ENCODE peak calls at places on chromosomes 16 and 17, in nine cellular contexts. One of them, this sample, is unnamed.

GRCh38 chr16:31052131-31052530 is 18.8 kb downstream of the STX4 start:
- DNase-seq in neural progenitor cell: no peak
- DNase-seq in tibial nerve: no peak
- DNase-seq in heart left ventricle: no peak
- DNase-seq in tibial artery: peak; percentile 66
- DNase-seq in CD8-positive, alpha-beta memory T cell: no peak
- DNase-seq in uterus: no peak
- DNase-seq in upper lobe of right lung: no peak
- DNase-seq in cardiac muscle cell: peak; percentile 81
- DNase-seq in this sample: no peak

GRCh38 chr16:63921737-63922136 is 1200.1 kb downstream of the CDH11 start:
- DNase-seq in neural progenitor cell: no peak
- DNase-seq in uterus: no peak
- DNase-seq in tibial artery: no peak
- DNase-seq in tibial nerve: no peak
- DNase-seq in cardiac muscle cell: no peak
- DNase-seq in heart left ventricle: no peak
- DNase-seq in upper lobe of right lung: no peak
- DNase-seq in CD8-positive, alpha-beta memory T cell: no peak
- DNase-seq in this sample: no peak

GRCh38 chr16:79213214-79213613 is 387.3 kb downstream of the MAF start:
- DNase-seq in neural progenitor cell: no peak
- DNase-seq in CD8-positive, alpha-beta memory T cell: no peak
- DNase-seq in upper lobe of right lung: no peak
- DNase-seq in tibial nerve: no peak
- DNase-seq in uterus: no peak
- DNase-seq in tibial artery: no peak
- DNase-seq in heart left ventricle: no peak
- DNase-seq in cardiac muscle cell: no peak
- DNase-seq in this sample: no peak

GRCh38 chr17:38334480-38335364 is 9.0 kb downstream of the GPR179 start:
- DNase-seq in uterus: no peak
- DNase-seq in heart left ventricle: no peak
- DNase-seq in tibial artery: no peak
- DNase-seq in neural progenitor cell: no peak
- DNase-seq in upper lobe of right lung: no peak
- DNase-seq in cardiac muscle cell: no peak
- DNase-seq in CD8-positive, alpha-beta memory T cell: no peak
- DNase-seq in tibial nerve: no peak
- DNase-seq in this sample: no peak

GRCh38 chr17:76032073-76032779 is 5.1 kb upstream of the EVPL start:
- DNase-seq in CD8-positive, alpha-beta memory T cell: no peak
- DNase-seq in heart left ventricle: no peak
- DNase-seq in neural progenitor cell: no peak
- DNase-seq in tibial artery: no peak
- DNase-seq in cardiac muscle cell: no peak
- DNase-seq in upper lobe of right lung: no peak
- DNase-seq in uterus: no peak
- DNase-seq in tibial nerve: no peak
- DNase-seq in this sample: no peak

GRCh38 chr17:73311428-73311780 is 397 bp downstream of the CDC42EP4 start:
- DNase-seq in tibial artery: no peak
- DNase-seq in neural progenitor cell: no peak
- DNase-seq in CD8-positive, alpha-beta memory T cell: no peak
- DNase-seq in tibial nerve: no peak
- DNase-seq in heart left ventricle: peak; percentile 58
- DNase-seq in uterus: no peak
- DNase-seq in upper lobe of right lung: peak; percentile 82
- DNase-seq in cardiac muscle cell: no peak
- DNase-seq in this sample: peak; percentile 83

GRCh38 chr17:33049781-33050414 is 58.3 kb downstream of the SPACA3 start:
- DNase-seq in neural progenitor cell: peak; percentile 72
- DNase-seq in upper lobe of right lung: no peak
- DNase-seq in tibial artery: peak; percentile 47
- DNase-seq in heart left ventricle: peak; percentile 42
- DNase-seq in tibial nerve: no peak
- DNase-seq in CD8-positive, alpha-beta memory T cell: no peak
- DNase-seq in uterus: peak; percentile 30
- DNase-seq in cardiac muscle cell: peak; percentile 67
- DNase-seq in this sample: peak; percentile 50

GRCh38 chr16:52069866-52070265 is 477.1 kb downstream of the TOX3 start:
- DNase-seq in cardiac muscle cell: peak; percentile 27
- DNase-seq in tibial artery: no peak
- DNase-seq in uterus: no peak
- DNase-seq in neural progenitor cell: peak; percentile 59
- DNase-seq in CD8-positive, alpha-beta memory T cell: no peak
- DNase-seq in upper lobe of right lung: no peak
- DNase-seq in tibial nerve: no peak
- DNase-seq in heart left ventricle: no peak
- DNase-seq in this sample: no peak

GRCh38 chr17:31289790-31290189 is 7.2 kb downstream of the OMG start:
- DNase-seq in upper lobe of right lung: no peak
- DNase-seq in CD8-positive, alpha-beta memory T cell: no peak
- DNase-seq in uterus: no peak
- DNase-seq in neural progenitor cell: no peak
- DNase-seq in tibial nerve: no peak
- DNase-seq in cardiac muscle cell: no peak
- DNase-seq in tibial artery: no peak
- DNase-seq in heart left ventricle: no peak
- DNase-seq in this sample: no peak

GRCh38 chr17:43900183-43900857 is 7.0 kb downstream of the MPP2 start:
- DNase-seq in cardiac muscle cell: peak; percentile 81
- DNase-seq in heart left ventricle: peak; percentile 92
- DNase-seq in upper lobe of right lung: peak; percentile 91
- DNase-seq in CD8-positive, alpha-beta memory T cell: peak; percentile 60
- DNase-seq in neural progenitor cell: peak; percentile 96
- DNase-seq in tibial nerve: peak; percentile 54
- DNase-seq in uterus: peak; percentile 83
- DNase-seq in tibial artery: peak; percentile 69
- DNase-seq in this sample: peak; percentile 95

GRCh38 chr16:89334461-89334860 is 117.0 kb downstream of the ZNF778 start:
- DNase-seq in cardiac muscle cell: no peak
- DNase-seq in tibial nerve: no peak
- DNase-seq in neural progenitor cell: no peak
- DNase-seq in CD8-positive, alpha-beta memory T cell: no peak
- DNase-seq in upper lobe of right lung: peak; percentile 58
- DNase-seq in uterus: no peak
- DNase-seq in heart left ventricle: no peak
- DNase-seq in tibial artery: peak; percentile 15
- DNase-seq in this sample: no peak

GRCh38 chr16:27378871-27379580 is 22.9 kb upstream of the IL21R start:
- DNase-seq in upper lobe of right lung: no peak
- DNase-seq in neural progenitor cell: no peak
- DNase-seq in uterus: no peak
- DNase-seq in heart left ventricle: no peak
- DNase-seq in tibial artery: no peak
- DNase-seq in tibial nerve: no peak
- DNase-seq in cardiac muscle cell: no peak
- DNase-seq in CD8-positive, alpha-beta memory T cell: no peak
- DNase-seq in this sample: no peak

GRCh38 chr17:45090711-45091110 is 29.6 kb downstream of the NMT1 start:
- DNase-seq in neural progenitor cell: no peak
- DNase-seq in tibial artery: no peak
- DNase-seq in CD8-positive, alpha-beta memory T cell: no peak
- DNase-seq in uterus: no peak
- DNase-seq in heart left ventricle: no peak
- DNase-seq in tibial nerve: no peak
- DNase-seq in upper lobe of right lung: no peak
- DNase-seq in cardiac muscle cell: no peak
- DNase-seq in this sample: no peak

GRCh38 chr17:31190351-31190750 is 95.6 kb downstream of the NF1 start:
- DNase-seq in tibial artery: no peak
- DNase-seq in CD8-positive, alpha-beta memory T cell: no peak
- DNase-seq in upper lobe of right lung: no peak
- DNase-seq in uterus: no peak
- DNase-seq in heart left ventricle: no peak
- DNase-seq in tibial nerve: no peak
- DNase-seq in neural progenitor cell: no peak
- DNase-seq in cardiac muscle cell: no peak
- DNase-seq in this sample: no peak

GRCh38 chr16:28289106-28289505 is 3.2 kb upstream of the SBK1 start:
- DNase-seq in tibial artery: no peak
- DNase-seq in uterus: no peak
- DNase-seq in tibial nerve: no peak
- DNase-seq in neural progenitor cell: no peak
- DNase-seq in heart left ventricle: no peak
- DNase-seq in CD8-positive, alpha-beta memory T cell: no peak
- DNase-seq in upper lobe of right lung: no peak
- DNase-seq in cardiac muscle cell: no peak
- DNase-seq in this sample: no peak

GRCh38 chr17:32854177-32854576 is 22.7 kb downstream of the MYO1D start:
- DNase-seq in cardiac muscle cell: no peak
- DNase-seq in heart left ventricle: no peak
- DNase-seq in upper lobe of right lung: no peak
- DNase-seq in tibial nerve: no peak
- DNase-seq in neural progenitor cell: no peak
- DNase-seq in uterus: no peak
- DNase-seq in CD8-positive, alpha-beta memory T cell: no peak
- DNase-seq in tibial artery: no peak
- DNase-seq in this sample: no peak

GRCh38 chr17:11990363-11990983 is 6.8 kb downstream of the ZNF18 start:
- DNase-seq in cardiac muscle cell: no peak
- DNase-seq in neural progenitor cell: no peak
- DNase-seq in tibial artery: no peak
- DNase-seq in uterus: no peak
- DNase-seq in tibial nerve: no peak
- DNase-seq in upper lobe of right lung: no peak
- DNase-seq in CD8-positive, alpha-beta memory T cell: no peak
- DNase-seq in heart left ventricle: no peak
- DNase-seq in this sample: no peak

GRCh38 chr17:60102632-60103047 is 23.9 kb upstream of the HEATR6 start:
- DNase-seq in tibial nerve: no peak
- DNase-seq in neural progenitor cell: no peak
- DNase-seq in uterus: no peak
- DNase-seq in heart left ventricle: peak; percentile 45
- DNase-seq in cardiac muscle cell: peak; percentile 58
- DNase-seq in tibial artery: peak; percentile 25
- DNase-seq in upper lobe of right lung: peak; percentile 73
- DNase-seq in CD8-positive, alpha-beta memory T cell: peak; percentile 10
- DNase-seq in this sample: peak; percentile 69

GRCh38 chr17:82350182-82351030 is 8.6 kb upstream of the TEX19 start:
- DNase-seq in CD8-positive, alpha-beta memory T cell: no peak
- DNase-seq in uterus: no peak
- DNase-seq in heart left ventricle: no peak
- DNase-seq in neural progenitor cell: no peak
- DNase-seq in tibial artery: no peak
- DNase-seq in upper lobe of right lung: no peak
- DNase-seq in cardiac muscle cell: no peak
- DNase-seq in tibial nerve: no peak
- DNase-seq in this sample: no peak

GRCh38 chr16:84898447-84898846 is 78.7 kb downstream of the CRISPLD2 start:
- DNase-seq in neural progenitor cell: no peak
- DNase-seq in tibial nerve: no peak
- DNase-seq in uterus: no peak
- DNase-seq in tibial artery: no peak
- DNase-seq in upper lobe of right lung: no peak
- DNase-seq in cardiac muscle cell: no peak
- DNase-seq in heart left ventricle: no peak
- DNase-seq in CD8-positive, alpha-beta memory T cell: no peak
- DNase-seq in this sample: no peak

GRCh38 chr17:27848941-27849340 is 44.2 kb downstream of the LYRM9 start:
- DNase-seq in heart left ventricle: no peak
- DNase-seq in uterus: no peak
- DNase-seq in tibial nerve: no peak
- DNase-seq in upper lobe of right lung: no peak
- DNase-seq in cardiac muscle cell: no peak
- DNase-seq in tibial artery: no peak
- DNase-seq in CD8-positive, alpha-beta memory T cell: no peak
- DNase-seq in neural progenitor cell: no peak
- DNase-seq in this sample: no peak

GRCh38 chr16:25033852-25034251 is 18.7 kb upstream of the ARHGAP17 start:
- DNase-seq in heart left ventricle: no peak
- DNase-seq in CD8-positive, alpha-beta memory T cell: no peak
- DNase-seq in upper lobe of right lung: no peak
- DNase-seq in cardiac muscle cell: peak; percentile 57
- DNase-seq in tibial nerve: no peak
- DNase-seq in uterus: no peak
- DNase-seq in neural progenitor cell: no peak
- DNase-seq in tibial artery: no peak
- DNase-seq in this sample: no peak

GRCh38 chr17:55366020-55366481 is 55.6 kb downstream of the MMD start:
- DNase-seq in neural progenitor cell: peak; percentile 51
- DNase-seq in cardiac muscle cell: no peak
- DNase-seq in heart left ventricle: no peak
- DNase-seq in CD8-positive, alpha-beta memory T cell: no peak
- DNase-seq in tibial artery: no peak
- DNase-seq in upper lobe of right lung: no peak
- DNase-seq in uterus: no peak
- DNase-seq in tibial nerve: no peak
- DNase-seq in this sample: no peak

GRCh38 chr16:86480444-86480843 is 29.9 kb upstream of the FOXF1 start:
- DNase-seq in uterus: no peak
- DNase-seq in heart left ventricle: no peak
- DNase-seq in neural progenitor cell: no peak
- DNase-seq in upper lobe of right lung: no peak
- DNase-seq in cardiac muscle cell: no peak
- DNase-seq in tibial nerve: no peak
- DNase-seq in tibial artery: no peak
- DNase-seq in CD8-positive, alpha-beta memory T cell: no peak
- DNase-seq in this sample: no peak
- H3K27ac ChIP-seq in uterus: no peak overlapping the region
- H3K27ac ChIP-seq in heart left ventricle: no peak overlapping the region
- H3K27ac ChIP-seq in neural progenitor cell: no peak overlapping the region
- H3K27ac ChIP-seq in upper lobe of right lung: no peak overlapping the region
- H3K27ac ChIP-seq in cardiac muscle cell: no peak overlapping the region
- H3K27ac ChIP-seq in tibial nerve: no peak overlapping the region
- H3K27ac ChIP-seq in tibial artery: no peak overlapping the region
- H3K27ac ChIP-seq in CD8-positive, alpha-beta memory T cell: no peak overlapping the region
- H3K27ac ChIP-seq in this sample: no peak overlapping the region

GRCh38 chr17:1783834-1784611 is 22.2 kb downstream of the SERPINF1 start:
- DNase-seq in tibial nerve: peak; percentile 82
- DNase-seq in neural progenitor cell: peak; percentile 65
- DNase-seq in heart left ventricle: peak; percentile 83
- DNase-seq in cardiac muscle cell: peak; percentile 96
- DNase-seq in upper lobe of right lung: peak; percentile 85
- DNase-seq in CD8-positive, alpha-beta memory T cell: no peak
- DNase-seq in tibial artery: peak; percentile 97
- DNase-seq in uterus: peak; percentile 97
- DNase-seq in this sample: peak; percentile 88
- H3K4me3 ChIP-seq in tibial nerve: no peak overlapping the region
- H3K4me3 ChIP-seq in neural progenitor cell: no peak overlapping the region
- H3K4me3 ChIP-seq in heart left ventricle: peak overlapping the region; percentile 20
- H3K4me3 ChIP-seq in cardiac muscle cell: no peak overlapping the region
- H3K4me3 ChIP-seq in upper lobe of right lung: peak overlapping the region; percentile 12
- H3K4me3 ChIP-seq in CD8-positive, alpha-beta memory T cell: no peak overlapping the region
- H3K4me3 ChIP-seq in tibial artery: peak overlapping the region; percentile 23
- H3K4me3 ChIP-seq in uterus: peak overlapping the region; percentile 6
- H3K4me3 ChIP-seq in this sample: no peak overlapping the region

GRCh38 chr16:80746231-80746630 is 58.2 kb downstream of the CDYL2 start:
- DNase-seq in CD8-positive, alpha-beta memory T cell: no peak
- DNase-seq in tibial artery: no peak
- DNase-seq in uterus: no peak
- DNase-seq in tibial nerve: no peak
- DNase-seq in upper lobe of right lung: no peak
- DNase-seq in heart left ventricle: no peak
- DNase-seq in neural progenitor cell: no peak
- DNase-seq in cardiac muscle cell: peak; percentile 40
- DNase-seq in this sample: no peak
- H3K4me1 ChIP-seq in CD8-positive, alpha-beta memory T cell: no peaks in the 10 kb centered on the region
- H3K4me1 ChIP-seq in tibial artery: no peaks in the 10 kb centered on the region
- H3K4me1 ChIP-seq in uterus: no peaks in the 10 kb centered on the region
- H3K4me1 ChIP-seq in tibial nerve: no peaks in the 10 kb centered on the region
- H3K4me1 ChIP-seq in upper lobe of right lung: peaks cover 2% of the 10 kb centered on the region
- H3K4me1 ChIP-seq in heart left ventricle: no peaks in the 10 kb centered on the region
- H3K4me1 ChIP-seq in neural progenitor cell: no peaks in the 10 kb centered on the region
- H3K4me1 ChIP-seq in cardiac muscle cell: no peaks in the 10 kb centered on the region
- H3K4me1 ChIP-seq in this sample: peaks cover 2% of the 10 kb centered on the region

GRCh38 chr17:8125947-8126305 is 2.0 kb upstream of the HES7 start:
- DNase-seq in tibial artery: no peak
- DNase-seq in CD8-positive, alpha-beta memory T cell: peak; percentile 22
- DNase-seq in upper lobe of right lung: no peak
- DNase-seq in cardiac muscle cell: no peak
- DNase-seq in heart left ventricle: no peak
- DNase-seq in tibial nerve: no peak
- DNase-seq in uterus: peak; percentile 55
- DNase-seq in neural progenitor cell: peak; percentile 82
- DNase-seq in this sample: peak; percentile 77
- H3K27ac ChIP-seq in tibial artery: peak overlapping the region; percentile 64
- H3K27ac ChIP-seq in CD8-positive, alpha-beta memory T cell: peak overlapping the region; percentile 24
- H3K27ac ChIP-seq in upper lobe of right lung: no peak overlapping the region
- H3K27ac ChIP-seq in cardiac muscle cell: no peak overlapping the region
- H3K27ac ChIP-seq in heart left ventricle: peak overlapping the region; percentile 81
- H3K27ac ChIP-seq in tibial nerve: peak overlapping the region; percentile 94
- H3K27ac ChIP-seq in uterus: peak overlapping the region; percentile 85
- H3K27ac ChIP-seq in neural progenitor cell: no peak overlapping the region
- H3K27ac ChIP-seq in this sample: peak overlapping the region; percentile 32